ENCODE peak calls at places on chromosomes 6 and 20, in four cellular contexts. I is upper lobe of left lung, N is HCT116, P is prostate gland. H is an unnamed sample.

GRCh38 chr6:160975111-160975510 is 16.5 kb upstream of the MAP3K4 start:
- DNase-seq in I (no peak), N (no peak), P (no peak), H (no peak)

GRCh38 chr6:90158945-90159344 is 137.7 kb downstream of the BACH2 start:
- DNase-seq in I (no peak), N (no peak), P (no peak), H (no peak)

GRCh38 chr6:53220605-53221004 is 72.0 kb upstream of the GCM1 start:
- DNase-seq in I (no peak), N (no peak), P (no peak), H (no peak)

GRCh38 chr20:47573586-47573985 is 71.9 kb downstream of the NCOA3 start:
- DNase-seq in I (no peak), N (no peak), P (no peak), H (no peak)

GRCh38 chr6:137148291-137149076 is 25.0 kb downstream of the IL22RA2 start:
- DNase-seq in I (no peak), N (no peak), P (no peak), H (no peak)

GRCh38 chr6:35202066-35202546 is 11.7 kb upstream of the SCUBE3 start:
- DNase-seq in I (no peak), N (no peak), P (peak; percentile 9), H (no peak)

GRCh38 chr20:25280051-25280573 is 32.2 kb downstream of the PYGB start:
- DNase-seq in I (no peak), N (no peak), P (peak; percentile 98), H (peak; percentile 87)

GRCh38 chr6:128432394-128432793 is 88.0 kb downstream of the PTPRK start:
- DNase-seq in I (no peak), N (no peak), P (no peak), H (no peak)

GRCh38 chr6:33277663-33278391 is 904 bp downstream of the B3GALT4 start:
- DNase-seq in I (no peak), N (no peak), P (no peak), H (no peak)

GRCh38 chr6:29685718-29686326 is 4.9 kb upstream of the ZFP57 start:
- DNase-seq in I (no peak), N (no peak), P (no peak), H (no peak)

GRCh38 chr6:158270389-158271127 is 41.7 kb upstream of the TULP4 start:
- DNase-seq in I (no peak), N (no peak), P (no peak), H (no peak)

GRCh38 chr6:28980137-28980796 is 24.8 kb downstream of the ZNF311 start:
- DNase-seq in I (no peak), N (no peak), P (no peak), H (no peak)

GRCh38 chr6:142824491-142824890 is 120.5 kb downstream of the HIVEP2 start:
- DNase-seq in I (no peak), N (no peak), P (no peak), H (no peak)

GRCh38 chr6:19142236-19142635 is 694.9 kb upstream of the ID4 start:
- DNase-seq in I (no peak), N (no peak), P (peak; percentile 23), H (no peak)
- TF ChIP-seq POLR2AphosphoS5 in I (no peak), N (no peak), P (peak; percentile 25), H (no peak)

GRCh38 chr20:32523613-32524218 is 61.4 kb downstream of the NOL4L start:
- DNase-seq in I (no peak), N (no peak), P (no peak), H (no peak)
- H3K4me3 ChIP-seq in I (no peak overlapping the region), N (no peak overlapping the region), P (no peak overlapping the region), H (no peak overlapping the region)

DNA sequence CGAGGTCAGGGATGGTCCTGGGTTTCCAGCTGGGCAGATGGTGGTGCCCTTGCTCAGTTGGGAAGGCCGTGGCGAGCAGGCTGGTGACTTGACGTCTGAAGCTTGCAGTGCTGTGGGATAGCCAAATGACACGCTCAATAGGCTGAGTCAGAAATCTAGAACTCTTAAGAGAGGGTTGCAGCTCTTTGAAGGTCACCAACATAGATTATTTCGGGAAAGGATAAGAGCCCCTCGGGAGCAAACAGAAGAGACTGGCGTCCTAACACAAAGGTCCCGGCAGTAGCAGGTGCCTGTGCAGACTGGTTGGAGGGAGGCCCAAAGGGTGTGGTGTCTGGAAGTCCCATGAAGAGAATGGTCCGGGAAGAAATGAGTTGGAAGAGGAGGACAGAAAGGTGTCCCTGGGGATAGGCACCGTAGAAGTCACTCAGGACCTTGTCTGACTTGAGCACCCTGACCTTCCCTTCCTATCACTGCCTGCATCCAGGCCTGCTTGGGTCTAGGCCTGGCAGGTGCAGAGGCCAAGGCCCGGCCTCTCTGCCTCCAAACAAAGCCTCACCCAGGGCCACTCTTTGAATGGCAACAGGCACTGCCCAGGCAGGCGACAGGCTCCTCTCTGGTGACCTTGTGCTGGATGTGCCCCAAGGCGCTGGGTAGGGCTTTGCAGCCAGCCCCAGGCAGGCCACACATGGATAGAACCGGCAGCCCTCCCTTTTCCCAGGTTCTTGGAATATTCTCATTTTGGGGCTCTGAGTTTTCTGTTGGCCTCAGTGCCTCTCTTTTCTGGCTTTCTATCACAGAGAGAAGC is 18.6 kb downstream of the PKIG start:
- DNase-seq in I (peak; percentile 56), N (no peak), P (no peak), H (no peak)
- H3K4me1 ChIP-seq in I (peaks cover 64% of the 10 kb centered on the region), N (no peaks in the 10 kb centered on the region), P (no peaks in the 10 kb centered on the region), H (peaks cover 23% of the 10 kb centered on the region)

GRCh38 chr6:37134622-37135191 is 35.2 kb upstream of the PIM1 start:
- DNase-seq in I (no peak), N (peak; percentile 79), P (no peak), H (peak; percentile 32)
- TF ChIP-seq POLR2AphosphoS5 in I (peak; percentile 67), N (peak; percentile 45), P (peak; percentile 28), H (no peak)

GRCh38 chr6:1864496-1864895 is 254.8 kb downstream of the FOXC1 start:
- DNase-seq in I (no peak), N (no peak), P (no peak), H (no peak)
- H3K4me3 ChIP-seq in I (no peak overlapping the region), N (no peak overlapping the region), P (no peak overlapping the region), H (no peak overlapping the region)

GRCh38 chr20:62119591-62120364 is 2.5 kb upstream of the LSM14B start:
- DNase-seq in I (no peak), N (no peak), P (no peak), H (no peak)
- H3K4me1 ChIP-seq in I (peaks cover 17% of the 10 kb centered on the region), N (peaks cover 12% of the 10 kb centered on the region), P (peaks cover 10% of the 10 kb centered on the region), H (peaks cover 3% of the 10 kb centered on the region)